ENCODE peak calls at places on chromosome 22, in five cellular contexts. N is suprapubic skin, F is AG04450, K is hepatocyte, D is sigmoid colon. Y is an unnamed sample.

GRCh38 chr22:49238181-49239141 is 589.2 kb downstream of the BRD1 start:
- DNase-seq in N (peak; percentile 77), F (no peak), K (no peak), D (no peak), Y (no peak)

GRCh38 chr22:29218758-29219408 is 13.2 kb downstream of the EMID1 start:
- DNase-seq in N (no peak), F (no peak), K (no peak), D (peak; percentile 49), Y (no peak)

GRCh38 chr22:23418159-23418788 is 161.8 kb downstream of the IGLL1 start:
- DNase-seq in N (peak; percentile 47), F (no peak), K (no peak), D (no peak), Y (no peak)

GRCh38 chr22:38236786-38237185 is 35.0 kb downstream of the MAFF start:
- DNase-seq in N (no peak), F (no peak), K (no peak), D (no peak), Y (no peak)

GRCh38 chr22:49827307-49827852 is 293 bp downstream of the BRD1 start:
- DNase-seq in N (no peak), F (no peak), K (peak; percentile 52), D (no peak), Y (no peak)

GRCh38 chr22:19193879-19194278 is 15.3 kb upstream of the SLC25A1 start:
- DNase-seq in N (no peak), F (no peak), K (no peak), D (no peak), Y (no peak)

GRCh38 chr22:42641801-42642413 is 1.5 kb upstream of the ATP5MGL start:
- DNase-seq in N (no peak), F (no peak), K (peak; percentile 36), D (no peak), Y (no peak)

GRCh38 chr22:41664951-41665350 is 23.7 kb downstream of the SNU13 start:
- DNase-seq in N (peak; percentile 26), F (no peak), K (no peak), D (no peak), Y (no peak)

GRCh38 chr22:49827853-49828598 is at the start of gene BRD1:
- DNase-seq in N (no peak), F (peak; percentile 16), K (peak; percentile 89), D (no peak), Y (peak; percentile 24)

GRCh38 chr22:43256569-43257360 is 69.8 kb upstream of the TTLL12 start:
- DNase-seq in N (no peak), F (no peak), K (no peak), D (no peak), Y (no peak)

GRCh38 chr22:28923826-28924732 is 40.7 kb downstream of the ZNRF3 start:
- DNase-seq in N (peak; percentile 79), F (no peak), K (peak; percentile 48), D (no peak), Y (no peak)

GRCh38 chr22:28341001-28341400 is 338.6 kb downstream of the TTC28 start:
- DNase-seq in N (no peak), F (no peak), K (no peak), D (no peak), Y (peak; percentile 4)

GRCh38 chr22:48745842-48746788 is 1081.6 kb downstream of the BRD1 start:
- DNase-seq in N (peak; percentile 71), F (no peak), K (no peak), D (no peak), Y (no peak)

GRCh38 chr22:50705219-50705691 is 32.6 kb downstream of the SHANK3 start:
- DNase-seq in N (no peak), F (peak; percentile 49), K (peak; percentile 93), D (peak; percentile 74), Y (no peak)

GRCh38 chr22:48357196-48357595 is 1470.5 kb downstream of the BRD1 start:
- DNase-seq in N (no peak), F (no peak), K (no peak), D (peak; percentile 37), Y (no peak)

GRCh38 chr22:25546751-25547150 is 17.7 kb upstream of the GRK3 start:
- DNase-seq in N (no peak), F (no peak), K (no peak), D (no peak), Y (no peak)

GRCh38 chr22:43110444-43110926 is at the start of gene BIK:
- DNase-seq in N (no peak), F (no peak), K (peak; percentile 68), D (no peak), Y (peak; percentile 19)

GRCh38 chr22:50305658-50306566 is 1.5 kb downstream of the PLXNB2 start:
- DNase-seq in N (peak; percentile 91), F (peak; percentile 90), K (peak; percentile 87), D (peak; percentile 93), Y (peak; percentile 94)

GRCh38 chr22:28952857-28953256 is 69.5 kb downstream of the ZNRF3 start:
- DNase-seq in N (no peak), F (peak; percentile 37), K (no peak), D (no peak), Y (no peak)

GRCh38 chr22:23268877-23269276 is 88.6 kb downstream of the BCR start:
- DNase-seq in N (no peak), F (no peak), K (no peak), D (no peak), Y (no peak)

GRCh38 chr22:44224166-44224565 is 43.4 kb downstream of the PARVG start:
- DNase-seq in N (no peak), F (no peak), K (no peak), D (peak; percentile 39), Y (peak; percentile 65)

GRCh38 chr22:45686004-45686403 is 14.4 kb downstream of the ATXN10 start:
- DNase-seq in N (no peak), F (no peak), K (peak; percentile 28), D (no peak), Y (no peak)

GRCh38 chr22:36016656-36017055 is 12.0 kb downstream of the RBFOX2 start:
- DNase-seq in N (no peak), F (no peak), K (no peak), D (no peak), Y (no peak)
- H3K27ac ChIP-seq in N (peak overlapping the region; percentile 2), F (no peak overlapping the region), K (peak overlapping the region; percentile 40), D (peak overlapping the region; percentile 52), Y (no peak overlapping the region)

GRCh38 chr22:32729368-32729767 is 72.1 kb upstream of the TIMP3 start:
- DNase-seq in N (no peak), F (no peak), K (no peak), D (no peak), Y (no peak)
- H3K27ac ChIP-seq in N (no peak overlapping the region), F (no peak overlapping the region), K (no peak overlapping the region), D (no peak overlapping the region), Y (no peak overlapping the region)

GRCh38 chr22:30251661-30252226 is 5.2 kb upstream of the LIF start:
- DNase-seq in N (no peak), F (no peak), K (no peak), D (no peak), Y (peak; percentile 27)

GRCh38 chr22:30249049-30250038 is 2.8 kb upstream of the LIF start:
- DNase-seq in N (no peak), F (no peak), K (peak; percentile 67), D (peak; percentile 79), Y (no peak)

GRCh38 chr22:30252411-30253204 is 6.0 kb upstream of the LIF start:
- DNase-seq in N (no peak), F (no peak), K (no peak), D (no peak), Y (no peak)

GRCh38 chr22:30250039-30250565 is 3.5 kb upstream of the LIF start:
- DNase-seq in N (no peak), F (no peak), K (no peak), D (no peak), Y (no peak)

DNA sequence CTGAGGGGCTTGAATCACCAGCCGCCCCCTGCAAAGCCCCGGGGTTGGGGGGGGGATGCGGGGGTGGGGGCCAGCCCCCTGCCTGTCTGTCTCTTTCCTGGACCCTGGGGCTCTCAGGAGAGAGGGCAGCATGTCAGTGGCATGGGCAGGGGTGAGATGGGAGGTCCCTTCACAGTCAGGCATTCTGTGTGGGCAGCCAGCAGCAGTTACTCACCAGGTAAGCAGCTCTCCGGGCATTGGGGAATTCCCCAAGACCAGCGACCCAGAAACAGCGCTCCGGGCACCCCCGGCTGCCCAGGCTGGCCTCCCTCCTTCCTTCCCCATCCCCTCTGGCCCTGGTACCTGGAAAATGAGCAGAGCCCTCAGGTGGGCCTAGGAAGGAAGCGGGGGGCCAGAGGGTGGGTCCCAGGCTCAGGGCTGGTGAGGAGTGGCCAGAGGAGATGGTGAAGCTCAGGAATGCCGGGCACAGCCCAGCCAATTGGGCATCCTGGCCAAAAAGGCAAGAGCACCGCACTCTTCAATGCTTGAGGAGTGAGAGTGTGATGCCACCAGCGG is 4.2 kb upstream of the LIF start:
- DNase-seq in N (no peak), F (no peak), K (peak; percentile 48), D (no peak), Y (peak; percentile 79)
- H3K27ac ChIP-seq in N (no peak overlapping the region), F (peak overlapping the region; percentile 77), K (peak overlapping the region; percentile 15), D (no peak overlapping the region), Y (peak overlapping the region; percentile 28)

GRCh38 chr22:47294222-47294532 is 531.7 kb downstream of the TBC1D22A start:
- DNase-seq in N (peak; percentile 78), F (no peak), K (no peak), D (peak; percentile 47), Y (no peak)

GRCh38 chr22:47290706-47291430 is 528.4 kb downstream of the TBC1D22A start:
- DNase-seq in N (peak; percentile 43), F (no peak), K (no peak), D (peak; percentile 32), Y (no peak)

GRCh38 chr22:47292546-47293320 is 530.3 kb downstream of the TBC1D22A start:
- DNase-seq in N (peak; percentile 63), F (no peak), K (no peak), D (no peak), Y (no peak)

GRCh38 chr22:47293368-47294221 is 531.1 kb downstream of the TBC1D22A start:
- DNase-seq in N (no peak), F (no peak), K (no peak), D (no peak), Y (no peak)

DNA sequence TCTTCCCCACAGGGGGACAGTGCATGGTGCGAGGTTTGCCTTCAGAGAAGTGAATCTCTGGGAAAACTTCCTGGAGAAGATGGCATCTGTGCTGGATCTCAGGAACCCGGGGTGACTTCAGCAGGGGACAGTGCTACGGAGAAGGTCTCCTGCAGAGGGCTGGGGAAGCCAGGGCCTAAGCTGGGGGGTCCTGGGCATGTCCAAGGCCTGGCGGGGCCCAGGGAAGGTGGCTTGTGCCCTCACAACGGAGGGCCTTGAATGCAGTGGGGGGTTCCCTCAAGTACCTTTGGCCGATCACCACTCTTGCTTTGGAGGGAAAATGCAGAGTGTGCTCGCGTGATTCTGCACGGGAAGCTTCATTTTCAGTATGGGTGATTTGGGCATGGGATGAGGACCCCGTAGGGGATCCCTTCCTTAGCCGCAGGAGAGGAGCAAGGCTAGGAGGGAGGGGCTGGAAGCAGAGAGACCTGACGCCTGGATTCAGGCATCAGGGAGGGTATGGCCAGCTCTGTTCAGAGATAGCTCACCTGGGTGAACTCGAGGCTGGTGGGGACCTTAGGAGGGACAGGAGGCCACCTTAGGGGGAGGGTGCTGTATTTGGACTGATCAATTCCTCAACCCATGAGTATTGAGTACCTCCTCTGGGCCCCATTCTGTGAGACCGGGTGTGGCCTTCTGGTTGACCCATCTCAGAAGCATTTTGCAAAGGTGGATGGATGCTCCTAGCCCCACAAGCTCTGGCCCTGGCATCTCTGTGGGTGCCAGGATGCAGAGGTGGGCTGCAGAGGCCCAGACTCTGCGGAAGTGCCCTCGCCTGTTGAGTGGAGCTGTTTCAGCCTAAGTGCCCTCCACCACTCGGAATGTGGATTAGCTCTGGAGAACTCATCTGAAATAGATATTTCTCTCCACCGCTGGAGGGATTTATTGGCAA is 529.4 kb downstream of the TBC1D22A start:
- DNase-seq in N (peak; percentile 61), F (no peak), K (no peak), D (peak; percentile 46), Y (no peak)
- H3K27ac ChIP-seq in N (no peak overlapping the region), F (no peak overlapping the region), K (no peak overlapping the region), D (no peak overlapping the region), Y (peak overlapping the region; percentile 43)

GRCh38 chr22:40635008-40635939 is 1.2 kb downstream of the MRTFA start:
- DNase-seq in N (no peak), F (no peak), K (no peak), D (peak; percentile 78), Y (no peak)
- H3K27ac ChIP-seq in N (peak overlapping the region; percentile 91), F (peak overlapping the region; percentile 61), K (peak overlapping the region; percentile 88), D (peak overlapping the region; percentile 89), Y (peak overlapping the region; percentile 87)